ENCODE peak calls at places on chromosomes 6 and 20, in nine cellular contexts. Y is NB4, R is uterus, D is ovary, W is HepG2, T is Peyer's patch, U is H1, L is right lobe of liver, K is sigmoid colon. B is an unnamed sample.

GRCh38 chr6:71404145-71404966 is 115.7 kb downstream of the OGFRL1 start:
- DNase-seq in W (peak; percentile 79), L (no peak), K (no peak), D (no peak), R (no peak), T (no peak), Y (no peak), U (no peak), B (no peak)

GRCh38 chr6:36378936-36379335 is 8.5 kb downstream of the ETV7 start:
- DNase-seq in U (no peak), T (no peak), K (peak; percentile 10), Y (no peak), L (no peak), R (no peak), W (no peak), D (no peak), B (no peak)

GRCh38 chr6:142953373-142954273 is 8.6 kb upstream of the HIVEP2 start:
- DNase-seq in K (no peak), W (no peak), R (no peak), L (no peak), T (no peak), Y (no peak), U (no peak), D (no peak), B (no peak)

GRCh38 chr6:48290595-48290994 is 179.6 kb upstream of the PTCHD4 start:
- DNase-seq in R (no peak), K (no peak), D (no peak), T (no peak), U (no peak), Y (no peak), W (no peak), L (no peak), B (no peak)

GRCh38 chr6:105318660-105319059 is 84.2 kb downstream of the PREP start:
- DNase-seq in L (no peak), W (no peak), Y (no peak), D (no peak), K (no peak), T (no peak), U (no peak), R (no peak), B (no peak)

GRCh38 chr6:106974999-106975698 is 620 bp upstream of the CD24 start:
- DNase-seq in D (no peak), W (no peak), T (peak; percentile 79), U (no peak), L (peak; percentile 77), R (no peak), Y (peak; percentile 62), K (no peak), B (peak; percentile 15)

GRCh38 chr6:137767931-137768690 is 98.9 kb upstream of the TNFAIP3 start:
- DNase-seq in K (no peak), Y (peak; percentile 88), R (no peak), T (no peak), W (no peak), L (no peak), D (no peak), U (no peak), B (no peak)

GRCh38 chr20:38599410-38599882 is 2.2 kb upstream of the ARHGAP40 start:
- DNase-seq in R (no peak), D (no peak), T (no peak), Y (no peak), W (peak; percentile 57), K (no peak), U (no peak), L (peak; percentile 85), B (no peak)

GRCh38 chr6:392441-393390 is 1.2 kb downstream of the IRF4 start:
- DNase-seq in W (no peak), K (no peak), R (no peak), L (no peak), T (peak; percentile 51), D (no peak), Y (no peak), U (no peak), B (no peak)

GRCh38 chr6:161338015-161338414 is 64.2 kb upstream of the AGPAT4 start:
- DNase-seq in U (no peak), W (no peak), D (no peak), R (no peak), L (no peak), T (no peak), Y (no peak), K (no peak), B (no peak)

GRCh38 chr6:53015486-53015885 is 20.4 kb upstream of the GSTA4 start:
- DNase-seq in W (no peak), U (no peak), L (no peak), K (no peak), T (no peak), Y (no peak), R (no peak), D (no peak), B (no peak)

GRCh38 chr20:11521831-11522230 is 395.9 kb upstream of the BTBD3 start:
- DNase-seq in K (no peak), Y (no peak), R (no peak), L (no peak), U (no peak), D (no peak), T (no peak), W (no peak), B (no peak)

GRCh38 chr6:72245565-72245964 is 359.2 kb downstream of the RIMS1 start:
- DNase-seq in T (no peak), D (no peak), Y (no peak), L (no peak), W (no peak), K (no peak), R (no peak), U (peak; percentile 31), B (no peak)

GRCh38 chr6:99868074-99868702 is 125.8 kb downstream of the MCHR2 start:
- DNase-seq in D (peak; percentile 49), R (peak; percentile 21), U (peak; percentile 31), T (peak; percentile 84), K (peak; percentile 74), L (peak; percentile 72), Y (peak; percentile 74), W (peak; percentile 47), B (peak; percentile 79)

GRCh38 chr6:75602164-75602896 is 650 bp downstream of the SENP6 start:
- DNase-seq in T (peak; percentile 68), K (peak; percentile 72), R (peak; percentile 39), Y (peak; percentile 73), L (peak; percentile 72), W (no peak), U (no peak), D (peak; percentile 46), B (peak; percentile 81)

GRCh38 chr6:75604294-75604693 is 2.6 kb downstream of the SENP6 start:
- DNase-seq in K (no peak), D (no peak), R (no peak), T (no peak), L (no peak), W (no peak), Y (no peak), U (no peak), B (peak; percentile 51)

GRCh38 chr6:75600694-75601265 is 900 bp upstream of the SENP6 start:
- DNase-seq in W (no peak), R (no peak), Y (peak; percentile 38), L (no peak), D (no peak), K (no peak), U (no peak), T (no peak), B (peak; percentile 20)

GRCh38 chr6:75602897-75603395 is 1.3 kb downstream of the SENP6 start:
- DNase-seq in K (no peak), L (no peak), R (no peak), Y (no peak), D (no peak), T (no peak), U (no peak), W (no peak), B (peak; percentile 71)

DNA sequence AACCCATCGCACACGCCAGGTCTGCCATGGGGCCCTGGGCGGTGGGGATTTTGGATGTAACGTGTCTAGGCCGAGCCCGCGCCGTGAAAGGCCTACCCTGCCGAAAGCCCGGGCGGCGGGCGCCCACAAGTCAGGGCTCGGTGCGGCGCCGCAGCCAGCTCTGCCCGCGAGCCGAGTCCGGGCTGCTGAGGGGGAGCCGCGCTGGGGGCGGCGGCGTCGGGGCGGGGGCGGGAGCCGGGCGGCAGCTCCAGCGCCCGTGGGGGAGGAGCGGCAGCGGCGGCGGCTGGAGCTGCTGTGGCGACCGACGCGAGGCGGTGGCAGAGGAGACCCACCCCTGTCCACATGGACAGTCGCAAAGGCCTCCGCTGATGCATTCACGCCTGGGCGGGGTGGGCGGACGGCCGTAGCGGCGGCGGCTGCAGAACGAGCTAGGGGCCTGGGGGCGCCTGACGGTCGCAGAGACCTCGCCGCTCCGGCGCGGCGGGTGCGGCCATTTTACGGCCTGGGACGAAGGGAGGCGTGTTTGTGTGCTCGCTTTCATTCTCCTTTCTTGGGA is at the start of gene SENP6:
- DNase-seq in R (peak; percentile 66), Y (peak; percentile 93), L (peak; percentile 89), W (peak; percentile 72), T (peak; percentile 87), U (no peak), K (peak; percentile 86), D (peak; percentile 75), B (peak; percentile 88)
- TF ChIP-seq POLR2A in R (peak; percentile 86), Y (peak; percentile 85), L (peak; percentile 91), W (peak; percentile 89), T (peak; percentile 78), U (peak; percentile 87), K (peak; percentile 68), D (peak; percentile 78), B (peak; percentile 86)

GRCh38 chr20:34709044-34709835 is 5.1 kb downstream of the TP53INP2 start:
- DNase-seq in T (peak; percentile 95), D (peak; percentile 94), L (peak; percentile 90), Y (peak; percentile 87), K (peak; percentile 94), W (no peak), U (no peak), R (peak; percentile 92), B (peak; percentile 89)
- TF ChIP-seq POLR2A in T (no peak), D (peak; percentile 43), L (no peak), Y (peak; percentile 43), K (no peak), W (peak; percentile 5), U (no peak), R (peak; percentile 41), B (peak; percentile 54)

GRCh38 chr6:158780963-158781691 is 38.0 kb downstream of the EZR start:
- DNase-seq in T (peak; percentile 50), K (peak; percentile 18), D (no peak), Y (no peak), W (no peak), U (no peak), L (no peak), R (no peak), B (no peak)
- TF ChIP-seq POLR2A in T (no peak), K (no peak), D (no peak), Y (no peak), W (no peak), U (no peak), L (no peak), R (no peak), B (no peak)

DNA sequence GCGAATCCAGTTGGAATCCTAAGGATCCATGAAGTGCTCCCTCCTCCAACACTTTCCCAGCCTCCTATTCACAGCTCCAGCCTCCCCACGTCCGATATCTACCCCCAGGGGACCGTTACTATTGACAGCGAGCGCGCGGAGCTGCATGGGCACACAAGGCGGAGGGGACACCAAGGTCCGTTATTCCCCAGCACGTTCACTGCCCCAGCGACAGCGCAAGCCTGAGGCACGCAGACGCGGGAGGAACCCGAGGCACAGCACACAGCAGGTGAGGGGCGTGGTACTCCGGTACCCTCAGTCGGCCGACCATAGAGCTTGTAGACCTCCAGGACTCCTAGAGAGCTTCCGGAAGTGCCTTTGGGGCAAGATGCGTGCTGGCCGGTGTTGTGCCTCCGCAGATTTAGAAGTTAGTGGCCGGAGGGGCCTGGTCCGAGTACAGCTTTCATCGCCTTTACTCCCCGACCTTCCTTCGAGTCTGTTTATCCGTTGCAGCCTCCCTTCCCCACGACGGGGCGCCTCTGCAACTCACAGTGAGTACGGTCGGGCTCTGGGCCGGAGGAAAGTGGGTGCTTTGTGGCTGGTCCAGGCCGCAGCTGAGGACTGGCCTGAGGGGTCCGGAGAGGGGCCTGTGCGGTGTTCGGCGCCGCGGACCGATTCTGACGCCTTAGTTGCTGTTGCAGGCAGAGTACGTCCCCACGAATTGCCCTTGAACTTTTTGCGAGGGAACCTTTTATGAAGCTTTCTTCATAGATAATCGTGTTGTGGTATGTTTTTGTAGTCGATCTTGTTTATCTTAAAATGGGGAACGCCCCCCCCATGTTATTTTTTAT is at the start of gene ZKSCAN8:
- DNase-seq in R (peak; percentile 75), W (peak; percentile 97), U (peak; percentile 75), K (peak; percentile 88), L (peak; percentile 85), D (peak; percentile 73), T (peak; percentile 92), Y (peak; percentile 95), B (peak; percentile 89)
- TF ChIP-seq POLR2A in R (no peak), W (peak; percentile 92), U (peak; percentile 98), K (peak; percentile 47), L (peak; percentile 67), D (peak; percentile 36), T (no peak), Y (peak; percentile 76), B (peak; percentile 87)